ENCODE peak calls at places on chromosomes 5 and 9, in six cellular contexts. I is sigmoid colon, J is suprapubic skin, T is breast epithelium, W is spleen, P is stomach. U is an unnamed sample.

GRCh38 chr5:35372482-35372881 is 142.2 kb upstream of the PRLR start:
- DNase-seq in I (no peak), J (no peak), T (no peak), W (no peak), P (no peak), U (no peak)

GRCh38 chr5:170945275-170945674 is 83.5 kb downstream of the RANBP17 start:
- DNase-seq in I (no peak), J (no peak), T (no peak), W (no peak), P (no peak), U (no peak)

GRCh38 chr5:55440188-55440646 is 94.5 kb downstream of the PLPP1 start:
- DNase-seq in I (peak; percentile 71), J (no peak), T (no peak), W (no peak), P (no peak), U (no peak)

GRCh38 chr5:149618581-149619248 is 37.4 kb downstream of the ARHGEF37 start:
- DNase-seq in I (no peak), J (no peak), T (no peak), W (no peak), P (no peak), U (peak; percentile 36)

GRCh38 chr5:14112998-14113652 is 30.0 kb upstream of the TRIO start:
- DNase-seq in I (no peak), J (no peak), T (no peak), W (no peak), P (no peak), U (no peak)

GRCh38 chr5:1494780-1495524 is 28.8 kb downstream of the LPCAT1 start:
- DNase-seq in I (no peak), J (no peak), T (no peak), W (peak; percentile 97), P (peak; percentile 46), U (no peak)

GRCh38 chr5:112604741-112605390 is 132.8 kb upstream of the APC start:
- DNase-seq in I (no peak), J (no peak), T (no peak), W (no peak), P (no peak), U (no peak)

GRCh38 chr5:150114773-150115408 is 28.5 kb upstream of the CSF1R start:
- DNase-seq in I (no peak), J (no peak), T (peak; percentile 9), W (no peak), P (peak; percentile 11), U (no peak)

GRCh38 chr5:163310992-163311391 is 126.4 kb upstream of the CCNG1 start:
- DNase-seq in I (no peak), J (no peak), T (no peak), W (no peak), P (no peak), U (no peak)

GRCh38 chr5:57779383-57780223 is 297.0 kb upstream of the ACTBL2 start:
- DNase-seq in I (no peak), J (no peak), T (no peak), W (no peak), P (no peak), U (peak; percentile 36)

GRCh38 chr5:57177479-57178156 is 3.8 kb downstream of the GPBP1 start:
- DNase-seq in I (no peak), J (no peak), T (no peak), W (no peak), P (no peak), U (no peak)

GRCh38 chr5:179699640-179700298 is 1.0 kb downstream of the CANX start:
- DNase-seq in I (no peak), J (peak; percentile 50), T (no peak), W (no peak), P (no peak), U (no peak)

GRCh38 chr9:102185962-102186361 is 447.5 kb upstream of the GRIN3A start:
- DNase-seq in I (no peak), J (no peak), T (no peak), W (no peak), P (no peak), U (no peak)

GRCh38 chr9:134396258-134396742 is 70.0 kb downstream of the RXRA start:
- DNase-seq in I (no peak), J (no peak), T (no peak), W (peak; percentile 95), P (no peak), U (no peak)
- TF ChIP-seq POLR2A in I (no peak), J (no peak), T (no peak), W (no peak), P (no peak), U (no peak)

GRCh38 chr5:111513175-111513520 is 813 bp upstream of the STARD4 start:
- DNase-seq in I (no peak), J (no peak), T (no peak), W (no peak), P (no peak), U (no peak)

GRCh38 chr5:111512026-111512405 is 319 bp downstream of the STARD4 start:
- DNase-seq in I (peak; percentile 77), J (no peak), T (peak; percentile 50), W (no peak), P (no peak), U (peak; percentile 24)

GRCh38 chr5:111511174-111512025 is 935 bp downstream of the STARD4 start:
- DNase-seq in I (no peak), J (no peak), T (no peak), W (no peak), P (no peak), U (no peak)

GRCh38 chr5:111514087-111514486 is 1.8 kb upstream of the STARD4 start:
- DNase-seq in I (no peak), J (no peak), T (no peak), W (no peak), P (no peak), U (no peak)

GRCh38 chr5:111512406-111513174 is at the start of gene STARD4:
- DNase-seq in I (peak; percentile 96), J (peak; percentile 95), T (peak; percentile 84), W (peak; percentile 98), P (peak; percentile 93), U (peak; percentile 90)
- TF ChIP-seq POLR2AphosphoS5 in I (peak; percentile 85), J (peak; percentile 86), T (peak; percentile 60), W (peak; percentile 98), P (peak; percentile 95), U (peak; percentile 90)

DNA sequence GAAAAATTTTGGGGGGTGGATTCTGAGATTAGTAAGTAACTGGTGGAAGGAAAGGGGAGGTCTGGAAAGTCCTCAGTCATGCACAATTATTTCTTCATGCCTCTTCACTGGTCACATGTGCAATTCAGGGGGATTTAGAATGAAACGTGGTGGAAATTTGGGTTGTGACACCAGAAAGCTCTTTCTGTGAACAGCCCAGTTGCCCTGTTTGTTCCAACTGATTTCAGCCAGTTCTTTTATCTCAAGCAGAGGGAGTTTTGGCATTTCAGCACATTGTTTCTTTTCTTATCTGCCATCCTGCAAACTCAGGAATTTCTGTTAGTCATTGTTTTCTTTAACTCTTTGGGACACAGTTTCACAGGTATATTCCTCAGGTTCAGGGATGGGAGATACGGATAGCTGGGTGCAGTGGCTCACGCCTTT is 5.1 kb upstream of the B4GALT1 start:
- DNase-seq in I (no peak), J (no peak), T (no peak), W (no peak), P (no peak), U (no peak)
- H3K27ac ChIP-seq in I (no peak overlapping the region), J (no peak overlapping the region), T (no peak overlapping the region), W (no peak overlapping the region), P (peak overlapping the region; percentile 78), U (no peak overlapping the region)

DNA sequence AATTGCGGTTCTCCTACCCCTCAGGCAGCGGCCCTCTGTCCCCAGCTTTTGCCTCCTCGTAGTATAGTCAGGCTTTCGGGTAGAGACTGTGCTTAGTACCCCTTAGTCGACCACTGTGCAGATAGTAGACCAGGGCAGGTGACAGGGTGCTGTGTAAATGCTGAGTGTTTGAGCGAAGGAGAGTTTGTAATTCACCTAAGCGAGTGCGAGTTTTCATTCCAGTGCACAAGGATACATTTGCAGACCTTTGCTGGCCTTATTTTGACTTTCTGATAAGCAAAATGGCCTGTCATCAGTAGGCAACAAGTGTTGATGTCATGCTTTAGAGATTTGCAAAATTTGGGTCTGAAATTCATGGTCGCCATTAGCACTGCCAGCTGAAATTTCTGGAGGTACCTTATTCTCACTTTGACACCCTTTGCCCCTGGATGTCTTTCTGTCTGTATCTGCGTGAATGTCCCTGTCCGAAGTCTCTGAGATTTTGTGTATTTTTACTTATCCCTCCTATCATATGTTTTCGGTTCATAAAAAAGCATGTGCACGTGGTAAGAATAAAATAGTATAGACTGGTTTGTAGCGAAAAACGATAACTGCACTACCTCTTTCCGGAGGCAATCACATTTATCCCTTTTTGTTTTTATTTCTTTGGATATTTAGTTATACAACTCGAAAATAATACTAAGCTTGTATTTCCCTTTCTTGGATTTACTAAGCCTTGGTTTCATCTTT is 1.9 kb downstream of the LMNB1 start:
- DNase-seq in I (no peak), J (no peak), T (no peak), W (no peak), P (no peak), U (no peak)
- TF ChIP-seq POLR2A in I (no peak), J (no peak), T (no peak), W (no peak), P (no peak), U (no peak)

GRCh38 chr9:80086822-80087345 is 515.1 kb downstream of the TLE4 start:
- DNase-seq in I (no peak), J (no peak), T (no peak), W (no peak), P (no peak), U (no peak)

GRCh38 chr9:80086386-80086785 is 514.6 kb downstream of the TLE4 start:
- DNase-seq in I (no peak), J (no peak), T (no peak), W (no peak), P (no peak), U (no peak)

GRCh38 chr9:80078826-80079225 is 507.1 kb downstream of the TLE4 start:
- DNase-seq in I (no peak), J (no peak), T (no peak), W (no peak), P (no peak), U (no peak)

GRCh38 chr9:80085668-80086067 is 513.9 kb downstream of the TLE4 start:
- DNase-seq in I (no peak), J (no peak), T (no peak), W (no peak), P (no peak), U (no peak)

DNA sequence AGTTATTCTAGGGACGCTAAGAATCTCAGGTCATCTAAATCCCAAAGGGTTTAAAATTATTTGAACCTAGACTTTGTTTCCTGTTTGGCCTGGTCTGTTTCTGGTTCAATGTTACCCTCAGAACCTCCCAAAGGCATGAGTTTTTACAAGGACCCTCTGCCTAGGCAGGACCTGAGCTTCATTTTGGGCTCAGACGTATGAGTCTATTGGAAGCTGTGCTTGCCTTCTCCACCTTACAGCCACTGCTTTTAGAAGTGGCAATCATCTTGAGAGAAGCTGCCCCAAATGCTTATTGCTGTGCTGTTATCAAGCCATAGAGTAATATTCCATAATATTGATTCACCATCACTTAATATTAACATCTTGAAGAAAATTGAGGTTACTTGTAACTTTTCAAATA is 510.4 kb downstream of the TLE4 start:
- DNase-seq in I (no peak), J (no peak), T (no peak), W (no peak), P (no peak), U (no peak)
- TF ChIP-seq POLR2AphosphoS5 in I (no peak), J (no peak), T (no peak), W (no peak), P (no peak), U (no peak)

U was measured in prostate gland.